ENCODE peak calls at places on chromosomes 4 and X, in ten cellular contexts. A, H, T, J, D, N, I, V, F and M are unnamed samples.

GRCh38 chrX:104987063-104987462 is 233.4 kb downstream of the TEX13A start:
- DNase-seq in H (no peak), J (peak), V (peak), D (peak), I (no peak), F (no peak), N (peak), A (no peak), T (no peak), M (no peak)

GRCh38 chr4:174763454-174764104 is 65.5 kb downstream of the GLRA3 start:
- DNase-seq in T (no peak), I (no peak), N (no peak), F (no peak), H (no peak), J (no peak), A (no peak), D (peak), V (no peak), M (peak)

GRCh38 chr4:138816883-138817282 is 198.7 kb upstream of the NOCT start:
- DNase-seq in I (no peak), V (no peak), H (no peak), T (no peak), A (no peak), J (no peak), N (no peak), D (no peak), F (no peak), M (no peak)

GRCh38 chrX:56785442-56785841 is 56.4 kb downstream of the NBDY start:
- DNase-seq in A (no peak), I (no peak), V (no peak), T (no peak), N (no peak), F (no peak), D (no peak), J (no peak), H (no peak), M (no peak)

GRCh38 chr4:181896609-181897008 is 346.6 kb upstream of the TENM3 start:
- DNase-seq in N (no peak), F (no peak), T (no peak), D (no peak), A (no peak), H (no peak), I (peak), V (peak), J (peak), M (no peak)

GRCh38 chr4:85243857-85244256 is 231.1 kb upstream of the ARHGAP24 start:
- DNase-seq in H (no peak), F (no peak), J (peak), V (peak), I (no peak), T (no peak), A (no peak), N (peak), D (peak), M (no peak)

GRCh38 chrX:39859991-39860861 is 237.5 kb downstream of the BCOR start:
- DNase-seq in V (peak), J (peak), A (peak), D (peak), F (peak), N (peak), I (no peak), T (no peak), H (peak), M (peak)

GRCh38 chr4:107893171-107894137 is 37.9 kb upstream of the CYP2U1 start:
- DNase-seq in I (no peak), V (peak), J (peak), N (peak), T (no peak), D (peak), H (no peak), F (no peak), A (peak), M (no peak)

GRCh38 chr4:145951931-145952330 is 13.3 kb upstream of the ZNF827 start:
- DNase-seq in A (peak), D (peak), F (no peak), N (no peak), I (no peak), J (peak), T (no peak), H (no peak), V (no peak), M (no peak)

GRCh38 chr4:1812720-1813119 is 19.6 kb downstream of the FGFR3 start:
- DNase-seq in H (no peak), J (no peak), N (no peak), V (no peak), D (no peak), F (no peak), T (no peak), I (no peak), A (no peak), M (no peak)

GRCh38 chr4:37765741-37766140 is 60.7 kb upstream of the PGM2 start:
- DNase-seq in J (no peak), T (no peak), A (no peak), D (no peak), I (no peak), N (no peak), F (no peak), V (no peak), H (no peak), M (peak)

GRCh38 chrX:2664497-2664896 is 26.6 kb upstream of the CD99 start:
- DNase-seq in N (peak), T (no peak), V (peak), H (no peak), I (peak), J (peak), F (no peak), A (peak), D (peak), M (no peak)

GRCh38 chr4:153616005-153616555 is 68.0 kb upstream of the TLR2 start:
- DNase-seq in D (no peak), N (no peak), A (peak), J (no peak), T (no peak), F (no peak), V (no peak), H (no peak), I (no peak), M (no peak)

GRCh38 chr4:173235050-173235449 is 66.4 kb downstream of the GALNT7 start:
- DNase-seq in T (no peak), A (no peak), I (no peak), D (no peak), H (no peak), V (no peak), J (no peak), N (no peak), F (no peak), M (no peak)

GRCh38 chr4:39528056-39528465 is 822 bp upstream of the UGDH start:
- DNase-seq in N (peak), I (peak), H (no peak), T (no peak), A (peak), V (no peak), J (peak), F (no peak), D (peak), M (no peak)

GRCh38 chrX:112819013-112819635 is 21.5 kb downstream of the AMOT start:
- DNase-seq in I (no peak), V (peak), T (no peak), H (no peak), F (no peak), J (peak), D (peak), A (peak), N (peak), M (no peak)

GRCh38 chr4:168384437-168385141 is 66.0 kb upstream of the DDX60 start:
- DNase-seq in V (peak), F (no peak), A (peak), I (no peak), H (no peak), N (peak), J (peak), D (peak), T (no peak), M (no peak)

GRCh38 chrX:18674788-18675735 is 3.2 kb upstream of the RS1 start:
- DNase-seq in A (peak), D (peak), H (peak), F (peak), N (peak), V (peak), I (peak), J (peak), T (peak), M (peak)

GRCh38 chr4:165548702-165549101 is 169.9 kb downstream of the CPE start:
- DNase-seq in I (no peak), T (no peak), V (no peak), H (no peak), J (no peak), F (no peak), N (no peak), A (peak), D (peak), M (no peak)

GRCh38 chr4:67983333-67983732 is 20.0 kb upstream of the TMPRSS11A start:
- DNase-seq in A (no peak), J (no peak), H (no peak), F (no peak), N (no peak), T (no peak), V (no peak), I (no peak), D (peak), M (no peak)

GRCh38 chr4:143382539-143382938 is 45.9 kb downstream of the GAB1 start:
- DNase-seq in H (no peak), A (peak), J (peak), V (no peak), T (no peak), F (no peak), N (peak), I (no peak), D (peak), M (no peak)

GRCh38 chr4:52201705-52202104 is 150.6 kb downstream of the SPATA18 start:
- DNase-seq in F (no peak), A (no peak), D (no peak), J (no peak), I (no peak), H (no peak), N (no peak), V (no peak), T (no peak), M (no peak)

GRCh38 chr4:63302078-63302477 is 1107.2 kb downstream of the TECRL start:
- DNase-seq in T (no peak), H (no peak), V (no peak), F (no peak), I (no peak), J (no peak), N (no peak), A (no peak), D (no peak), M (no peak)

DNA sequence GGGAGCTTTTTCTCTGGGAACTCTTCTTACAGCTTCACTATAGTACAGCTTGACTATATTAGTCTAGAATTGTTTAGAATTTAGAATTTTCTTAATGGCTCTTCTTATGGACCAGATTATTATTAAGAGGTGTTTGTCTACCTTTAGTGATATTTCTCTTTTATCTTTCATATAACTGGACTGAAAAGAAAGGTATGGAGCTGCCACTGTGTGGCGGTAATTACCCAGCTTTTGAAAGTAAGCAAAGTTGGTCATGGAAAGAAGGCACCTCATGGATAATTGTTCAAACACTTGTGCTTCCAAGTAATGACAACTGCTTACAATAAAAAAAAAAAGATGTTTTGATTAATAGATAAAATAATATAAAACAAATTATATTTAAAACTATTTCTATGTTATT is 1112.5 kb downstream of the TECRL start:
- DNase-seq in I (no peak), H (no peak), J (no peak), N (no peak), D (no peak), F (peak), V (no peak), A (no peak), T (no peak), M (no peak)
- TF ChIP-seq CTCF in I (no peak), H (no peak), J (no peak), N (no peak), D (no peak), F (no peak), V (no peak), A (no peak), T (peak), M (peak)

DNA sequence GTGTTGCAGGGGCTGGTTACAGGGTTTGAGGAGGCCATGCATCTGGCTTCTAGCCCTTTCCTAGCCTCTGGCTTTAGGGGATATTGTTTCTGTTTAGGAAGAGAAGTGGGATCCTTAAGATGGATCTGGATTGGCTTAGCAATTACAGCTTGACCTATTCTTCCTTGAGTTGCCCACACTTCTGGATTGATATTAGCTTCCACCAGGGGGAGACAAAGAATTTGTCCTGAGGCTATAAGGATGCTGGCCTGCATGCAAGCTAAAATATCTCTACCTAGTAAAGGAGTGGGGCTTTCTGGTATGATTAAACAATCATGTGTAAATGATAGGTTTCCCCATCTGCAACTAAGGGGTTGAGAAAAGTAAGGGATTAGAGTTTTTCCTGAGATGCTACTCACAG is 117.2 kb downstream of the TEX13C start:
- DNase-seq in A (peak), J (peak), N (peak), D (no peak), I (no peak), F (peak), H (peak), T (no peak), V (no peak), M (no peak)
- TF ChIP-seq CTCF in A (peak), J (peak), N (no peak), D (no peak), I (no peak), F (peak), H (no peak), T (peak), V (no peak), M (peak)

GRCh38 chr4:90121961-90122748 is 5.0 kb upstream of the CCSER1 start:
- DNase-seq in T (no peak), F (no peak), N (peak), A (peak), V (no peak), J (peak), D (no peak), I (no peak), H (no peak), M (no peak)
- TF ChIP-seq CTCF in T (no peak), F (no peak), N (no peak), A (no peak), V (no peak), J (no peak), D (no peak), I (no peak), H (no peak), M (no peak)

GRCh38 chr4:105989411-105990242 is 94.4 kb downstream of the NPNT start:
- DNase-seq in V (no peak), F (no peak), A (no peak), N (no peak), D (no peak), J (no peak), H (no peak), T (no peak), I (no peak), M (no peak)
- TF ChIP-seq CTCF in V (no peak), F (no peak), A (no peak), N (no peak), D (no peak), J (no peak), H (no peak), T (no peak), I (no peak), M (no peak)

GRCh38 chrX:150540965-150541364 is 27.5 kb upstream of the MTM1 start:
- DNase-seq in I (no peak), F (no peak), V (no peak), H (no peak), T (no peak), D (no peak), N (no peak), A (no peak), J (no peak), M (no peak)
- TF ChIP-seq CTCF in I (no peak), F (no peak), V (no peak), H (no peak), T (no peak), D (no peak), N (no peak), A (no peak), J (no peak), M (no peak)